ENCODE peak calls at places on chromosomes 12 and 14, in four cellular contexts. One of them, this sample, is unnamed. For H3K9me3, the result is how much of the 10 kb centered on the place peaks cover.

GRCh38 chr12:49028666-49029275 is 10.2 kb upstream of the PRKAG1 start:
- DNase-seq in right cardiac atrium: no peak
- DNase-seq in spleen: no peak
- DNase-seq in adrenal gland: no peak
- DNase-seq in this sample: no peak

GRCh38 chr14:68112456-68112855 is 292.9 kb downstream of the RAD51B start:
- DNase-seq in spleen: no peak
- DNase-seq in adrenal gland: no peak
- DNase-seq in right cardiac atrium: no peak
- DNase-seq in this sample: no peak

GRCh38 chr14:76236172-76237130 is 84.7 kb downstream of the GPATCH2L start:
- DNase-seq in adrenal gland: no peak
- DNase-seq in right cardiac atrium: no peak
- DNase-seq in spleen: no peak
- DNase-seq in this sample: no peak

GRCh38 chr14:75783184-75783583 is 122.1 kb downstream of the TTLL5 start:
- DNase-seq in right cardiac atrium: peak
- DNase-seq in adrenal gland: peak
- DNase-seq in spleen: no peak
- DNase-seq in this sample: no peak

GRCh38 chr14:31489680-31490079 is 1.8 kb upstream of the GPR33 start:
- DNase-seq in spleen: no peak
- DNase-seq in right cardiac atrium: no peak
- DNase-seq in adrenal gland: no peak
- DNase-seq in this sample: no peak

GRCh38 chr14:92948647-92949046 is 25.7 kb downstream of the CHGA start:
- DNase-seq in spleen: no peak
- DNase-seq in right cardiac atrium: peak
- DNase-seq in adrenal gland: no peak
- DNase-seq in this sample: no peak

GRCh38 chr14:76929927-76930326 is 98.6 kb downstream of the IRF2BPL start:
- DNase-seq in adrenal gland: peak
- DNase-seq in spleen: no peak
- DNase-seq in right cardiac atrium: no peak
- DNase-seq in this sample: no peak

GRCh38 chr14:92656306-92656705 is 92.1 kb downstream of the LGMN start:
- DNase-seq in adrenal gland: no peak
- DNase-seq in spleen: no peak
- DNase-seq in right cardiac atrium: no peak
- DNase-seq in this sample: no peak

GRCh38 chr12:41368006-41368405 is 179.9 kb downstream of the PDZRN4 start:
- DNase-seq in right cardiac atrium: no peak
- DNase-seq in spleen: no peak
- DNase-seq in adrenal gland: no peak
- DNase-seq in this sample: no peak

GRCh38 chr12:42094277-42094676 is 50.4 kb downstream of the GXYLT1 start:
- DNase-seq in adrenal gland: peak
- DNase-seq in right cardiac atrium: no peak
- DNase-seq in spleen: no peak
- DNase-seq in this sample: no peak

GRCh38 chr12:57090924-57091632 is 2.2 kb downstream of the NAB2 start:
- DNase-seq in right cardiac atrium: peak
- DNase-seq in spleen: no peak
- DNase-seq in adrenal gland: peak
- DNase-seq in this sample: no peak

DNA sequence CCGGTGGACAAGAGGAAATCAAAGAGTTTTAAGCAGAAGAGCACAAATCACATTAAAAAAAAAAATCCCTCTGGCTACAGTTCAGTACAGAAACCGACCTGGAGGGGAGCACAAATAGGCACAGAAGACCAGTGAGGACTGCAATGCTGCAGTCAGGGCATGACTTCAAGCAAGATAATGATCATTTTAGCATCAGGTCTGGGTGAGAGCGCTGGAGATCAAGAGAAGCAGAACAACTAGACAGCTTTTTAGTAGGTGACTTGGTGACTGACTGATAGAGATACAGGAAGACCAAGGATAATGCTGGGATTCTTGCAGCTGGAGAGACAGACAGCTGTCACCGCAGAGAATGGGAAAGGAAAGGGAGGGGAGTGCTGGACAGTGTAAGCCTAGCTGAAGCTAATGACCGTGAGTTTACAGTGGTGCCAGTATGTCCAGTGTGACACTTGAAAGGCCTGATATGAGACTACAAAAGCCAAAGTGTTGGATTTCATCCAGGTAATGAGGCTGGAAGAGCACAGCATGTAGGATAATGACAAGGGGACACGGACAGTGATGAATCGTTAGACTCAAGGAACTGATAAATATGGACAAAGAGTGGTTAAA is 5.6 kb downstream of the NFYB start:
- DNase-seq in right cardiac atrium: no peak
- DNase-seq in spleen: no peak
- DNase-seq in adrenal gland: no peak
- DNase-seq in this sample: no peak
- H3K4me3 ChIP-seq in right cardiac atrium: no peak
- H3K4me3 ChIP-seq in spleen: no peak
- H3K4me3 ChIP-seq in adrenal gland: no peak
- H3K4me3 ChIP-seq in this sample: no peak

DNA sequence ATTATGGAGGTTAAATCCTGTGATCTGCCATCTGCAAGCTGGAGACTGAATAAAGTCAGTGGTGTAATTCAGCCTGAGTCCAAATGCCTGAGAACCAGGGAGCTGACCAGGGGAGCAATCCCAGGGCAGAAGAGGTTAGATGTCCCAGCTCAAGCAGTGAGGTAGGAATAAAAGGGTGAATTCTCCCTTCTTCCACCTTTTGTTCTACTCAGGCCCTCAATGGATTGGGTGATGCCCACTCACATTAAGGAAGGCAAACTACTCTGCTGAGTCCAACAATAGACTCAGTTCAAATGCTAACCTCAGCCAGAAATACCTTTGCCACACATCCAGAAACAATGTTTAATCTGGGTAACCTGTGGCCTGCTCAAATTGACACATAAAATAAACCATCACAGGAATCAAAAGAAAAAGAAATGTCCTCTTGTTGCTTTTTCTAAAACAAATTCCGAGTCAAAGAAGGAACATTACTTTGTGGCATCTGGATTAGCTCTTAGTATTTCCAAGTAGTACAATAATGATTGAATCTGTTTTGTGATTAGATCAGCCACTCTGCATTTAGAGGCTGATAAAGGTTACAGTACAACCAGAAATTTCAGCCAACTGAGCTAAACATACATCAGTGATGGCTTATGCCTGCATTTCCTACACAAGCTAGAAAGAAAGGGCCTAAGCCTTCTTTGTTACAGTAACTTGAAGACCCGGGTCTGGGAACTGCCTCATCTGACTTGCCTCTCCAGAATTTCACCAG is 43.6 kb upstream of the TRIM9 start:
- DNase-seq in right cardiac atrium: no peak
- DNase-seq in spleen: no peak
- DNase-seq in adrenal gland: no peak
- DNase-seq in this sample: no peak
- H3K9me3 ChIP-seq in right cardiac atrium: under half
- H3K9me3 ChIP-seq in spleen: under half
- H3K9me3 ChIP-seq in adrenal gland: under half
- H3K9me3 ChIP-seq in this sample: under half

GRCh38 chr12:47803196-47803875 is 16.4 kb downstream of the HDAC7 start:
- DNase-seq in spleen: no peak
- DNase-seq in adrenal gland: no peak
- DNase-seq in right cardiac atrium: peak
- DNase-seq in this sample: no peak

GRCh38 chr12:47801904-47802246 is 17.8 kb downstream of the HDAC7 start:
- DNase-seq in right cardiac atrium: peak
- DNase-seq in spleen: no peak
- DNase-seq in adrenal gland: no peak
- DNase-seq in this sample: no peak

GRCh38 chr12:47801170-47801903 is 18.4 kb downstream of the HDAC7 start:
- DNase-seq in adrenal gland: no peak
- DNase-seq in right cardiac atrium: peak
- DNase-seq in spleen: peak
- DNase-seq in this sample: no peak

GRCh38 chr12:47800582-47800981 is 19.1 kb downstream of the HDAC7 start:
- DNase-seq in spleen: no peak
- DNase-seq in adrenal gland: no peak
- DNase-seq in right cardiac atrium: peak
- DNase-seq in this sample: no peak

GRCh38 chr12:47802312-47802711 is 17.4 kb downstream of the HDAC7 start:
- DNase-seq in adrenal gland: no peak
- DNase-seq in right cardiac atrium: peak
- DNase-seq in spleen: no peak
- DNase-seq in this sample: no peak
- H3K4me3 ChIP-seq in adrenal gland: no peak
- H3K4me3 ChIP-seq in right cardiac atrium: no peak
- H3K4me3 ChIP-seq in spleen: no peak
- H3K4me3 ChIP-seq in this sample: no peak

GRCh38 chr14:85744573-85744972 is 214.6 kb downstream of the FLRT2 start:
- DNase-seq in adrenal gland: no peak
- DNase-seq in spleen: no peak
- DNase-seq in right cardiac atrium: no peak
- DNase-seq in this sample: no peak
- H3K9me3 ChIP-seq in adrenal gland: under half
- H3K9me3 ChIP-seq in spleen: under half
- H3K9me3 ChIP-seq in right cardiac atrium: under half
- H3K9me3 ChIP-seq in this sample: under half

This sample was measured in MG63.